ENCODE peak calls at places on chromosome 16, in four cellular contexts. H is lower leg skin, D is fibroblast of pulmonary artery, I is fibroblast of lung. L is an unnamed sample.

GRCh38 chr16:48300391-48300856 is 53.1 kb upstream of the ABCC11 start:
- DNase-seq in I (peak), D (peak), H (no peak), L (peak)

GRCh38 chr16:49216593-49216992 is 65.0 kb downstream of the CBLN1 start:
- DNase-seq in H (no peak), D (no peak), I (no peak), L (no peak)

GRCh38 chr16:89112377-89113151 is 18.9 kb downstream of the ACSF3 start:
- DNase-seq in I (no peak), D (no peak), H (no peak), L (no peak)

GRCh38 chr16:53111078-53111776 is 56.4 kb downstream of the CHD9 start:
- DNase-seq in I (peak), H (no peak), D (peak), L (no peak)

GRCh38 chr16:81780350-81780749 is 1.3 kb downstream of the PLCG2 start:
- DNase-seq in D (no peak), I (no peak), H (no peak), L (no peak)

GRCh38 chr16:4913774-4914525 is 23.0 kb downstream of the PPL start:
- DNase-seq in D (no peak), I (no peak), H (no peak), L (no peak)

GRCh38 chr16:68508641-68509240 is 30.4 kb upstream of the ZFP90 start:
- DNase-seq in I (no peak), D (no peak), H (no peak), L (no peak)

GRCh38 chr16:74201561-74201960 is 95.1 kb upstream of the PSMD7 start:
- DNase-seq in H (no peak), I (no peak), D (no peak), L (no peak)

GRCh38 chr16:9256196-9256595 is 164.8 kb downstream of the HAPSTR1 start:
- DNase-seq in I (no peak), D (no peak), H (no peak), L (no peak)

GRCh38 chr16:27795992-27796614 is 246.2 kb downstream of the KATNIP start:
- DNase-seq in D (peak), H (no peak), I (peak), L (no peak)

GRCh38 chr16:56608043-56608875 is at the start of gene MT2A:
- DNase-seq in I (peak), D (peak), H (peak), L (peak)

GRCh38 chr16:56607675-56608042 is 725 bp upstream of the MT2A start:
- DNase-seq in D (no peak), I (no peak), H (no peak), L (no peak)

GRCh38 chr16:56605475-56605874 is 2.9 kb upstream of the MT2A start:
- DNase-seq in D (no peak), H (peak), I (no peak), L (no peak)

GRCh38 chr16:56606071-56606687 is 2.2 kb upstream of the MT2A start:
- DNase-seq in H (no peak), I (no peak), D (peak), L (no peak)

DNA sequence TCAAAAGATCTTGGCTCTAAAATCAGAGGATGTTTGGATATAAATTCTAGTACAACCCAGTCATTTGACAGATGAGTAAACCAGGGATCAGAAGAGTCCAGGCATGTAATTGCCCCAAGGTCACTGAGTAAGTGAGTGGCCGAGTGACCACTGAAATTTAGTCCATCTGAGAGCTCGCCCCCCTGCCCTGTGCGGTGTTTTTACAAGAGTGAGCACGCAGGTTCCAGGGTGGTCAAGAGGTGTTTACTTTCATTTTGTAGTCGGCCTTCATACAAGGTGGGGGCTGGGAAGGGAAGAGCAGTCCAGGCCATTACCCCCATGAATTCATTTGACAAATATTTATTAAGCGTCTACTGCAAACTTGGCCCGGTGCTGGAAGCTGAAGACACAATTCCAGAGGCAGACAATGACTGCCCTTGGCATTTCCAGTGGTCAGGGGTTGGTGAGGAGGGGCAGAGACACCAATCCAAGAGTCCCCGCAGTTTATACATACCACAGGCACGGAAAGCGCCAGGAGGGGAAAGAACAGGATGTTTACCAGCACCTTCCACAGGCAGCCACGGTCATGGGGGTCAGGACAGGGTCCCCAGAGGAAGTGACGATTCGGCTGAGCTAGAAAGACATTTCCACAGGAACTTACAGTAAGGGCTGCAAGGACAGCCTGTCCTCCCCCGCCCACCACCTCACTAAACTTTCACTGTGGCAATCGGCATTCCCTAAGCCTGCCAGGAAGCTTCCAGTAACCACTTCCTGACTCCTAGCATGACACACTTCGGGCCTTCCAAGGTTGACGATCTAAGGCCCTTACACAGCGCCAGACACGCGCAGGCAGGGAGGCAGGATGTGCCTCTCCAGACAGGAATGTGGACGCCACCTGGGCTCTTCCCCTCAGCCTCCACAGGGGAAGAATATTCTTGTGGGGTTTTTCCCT is 1.4 kb upstream of the MT2A start:
- DNase-seq in I (peak), D (peak), H (peak), L (peak)
- H3K4me3 ChIP-seq in I (peak), D (peak), H (no peak), L (peak)

GRCh38 chr16:10817963-10818941 is at the start of gene TVP23A:
- DNase-seq in I (no peak), D (peak), H (no peak), L (no peak)
- TF ChIP-seq CTCF in I (no peak), D (no peak), H (no peak), L (no peak)

GRCh38 chr16:22217890-22218730 is 12.0 kb downstream of the EEF2K start:
- DNase-seq in I (no peak), D (no peak), H (no peak), L (no peak)
- H3K4me3 ChIP-seq in I (no peak), D (no peak), H (no peak), L (no peak)

GRCh38 chr16:59881366-59881765 is 1147.2 kb upstream of the GOT2 start:
- DNase-seq in I (no peak), H (no peak), D (no peak), L (no peak)

GRCh38 chr16:59880626-59881025 is 1146.5 kb upstream of the GOT2 start:
- DNase-seq in I (no peak), H (no peak), D (no peak), L (no peak)

GRCh38 chr16:59887856-59888255 is 1153.7 kb upstream of the GOT2 start:
- DNase-seq in D (no peak), H (no peak), I (no peak), L (no peak)

GRCh38 chr16:59886021-59886420 is 1151.9 kb upstream of the GOT2 start:
- DNase-seq in H (peak), I (peak), D (peak), L (peak)
- TF ChIP-seq CTCF in H (no peak), I (no peak), D (no peak), L (no peak)

DNA sequence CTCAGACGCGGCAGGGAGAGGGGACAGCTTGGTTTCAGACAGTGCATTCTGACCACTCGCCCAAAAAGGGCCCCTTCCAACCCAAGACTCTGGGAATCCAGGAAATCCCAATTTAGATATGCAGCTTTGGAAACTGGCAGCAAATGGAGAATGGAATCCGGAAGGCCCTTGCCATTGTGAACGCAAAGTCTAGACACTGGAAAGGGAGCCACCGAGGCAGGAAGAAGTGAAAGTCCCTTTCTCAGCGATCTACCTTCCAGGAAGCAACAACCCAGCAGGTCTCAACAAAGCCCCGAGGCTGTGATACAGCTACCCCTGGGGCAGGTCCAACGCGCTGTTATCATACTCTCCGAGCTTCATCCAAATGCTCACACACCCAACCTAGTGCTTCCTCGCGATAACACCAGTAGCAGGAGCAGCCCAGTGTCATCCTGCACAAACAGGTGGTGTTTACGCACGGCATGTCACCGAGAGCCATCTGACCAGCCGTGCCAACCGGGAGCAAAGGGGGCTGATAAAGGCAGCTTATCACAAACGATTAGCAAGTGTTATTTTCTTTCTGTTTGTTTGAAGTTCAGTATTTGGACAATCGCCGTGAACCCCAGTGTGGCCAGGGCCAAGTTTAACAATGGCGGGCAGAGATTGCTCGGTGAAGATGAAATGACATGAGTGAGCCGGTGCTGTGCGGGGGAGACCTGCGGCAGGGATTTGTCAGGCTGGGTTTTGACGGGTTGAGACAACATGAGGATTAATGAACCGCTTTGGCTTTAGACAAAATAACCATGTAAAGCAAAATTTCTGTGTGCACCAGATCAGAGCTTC is 240.6 kb downstream of the FOXL1 start:
- DNase-seq in H (peak), D (no peak), I (no peak), L (no peak)
- H3K4me3 ChIP-seq in H (no peak), D (no peak), I (no peak), L (no peak)

DNA sequence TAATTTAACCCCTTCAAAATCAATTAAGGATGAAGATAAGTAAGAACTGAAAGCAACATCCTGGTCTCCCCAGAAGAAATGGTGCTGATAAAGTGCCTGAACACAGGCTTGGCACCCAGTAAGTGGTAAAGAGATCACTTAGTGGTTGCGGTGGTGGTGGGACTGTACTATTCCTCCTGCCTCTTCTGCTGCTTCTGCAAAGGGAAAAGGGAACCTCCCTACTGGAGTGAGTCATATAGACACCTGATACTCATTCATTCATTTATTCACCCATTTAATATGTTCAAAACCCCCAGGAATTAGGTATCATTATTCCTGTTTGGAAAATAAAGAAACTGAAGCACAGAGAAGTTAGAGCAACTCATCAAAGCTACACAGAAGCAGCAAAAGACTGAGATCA is 60.6 kb downstream of the CDYL2 start:
- DNase-seq in D (no peak), I (no peak), H (no peak), L (no peak)
- TF ChIP-seq CTCF in D (no peak), I (no peak), H (no peak), L (no peak)

L was measured in BJ.